ENCODE peak calls at places on chromosome 15, in ten cellular contexts. H, E, X, Y, L, G, F, O, Q and C are unnamed samples.

GRCh38 chr15:48021336-48022086 is 99.3 kb upstream of the SLC24A5 start:
- DNase-seq in X (no peak), G (no peak), Y (no peak), F (peak; percentile 25), E (no peak), O (peak; percentile 30), L (no peak), Q (no peak), H (no peak), C (peak; percentile 4)

GRCh38 chr15:58467121-58467721 is 35.4 kb downstream of the LIPC start:
- DNase-seq in H (no peak), E (no peak), O (no peak), G (peak; percentile 31), Y (no peak), Q (no peak), L (no peak), F (peak; percentile 27), X (peak; percentile 75), C (no peak)

GRCh38 chr15:80643296-80643965 is 51.7 kb upstream of the ABHD17C start:
- DNase-seq in L (no peak), Q (no peak), Y (no peak), O (no peak), E (no peak), H (no peak), F (peak; percentile 11), G (no peak), X (no peak), C (no peak)

GRCh38 chr15:27826411-27826810 is 272.7 kb downstream of the OCA2 start:
- DNase-seq in E (no peak), Y (no peak), O (no peak), F (peak; percentile 36), L (no peak), Q (no peak), G (no peak), X (no peak), H (no peak), C (no peak)

GRCh38 chr15:34812369-34812768 is 17.0 kb upstream of the ACTC1 start:
- DNase-seq in L (no peak), F (peak; percentile 51), X (no peak), G (no peak), H (no peak), E (no peak), O (peak; percentile 69), Q (no peak), Y (no peak), C (peak; percentile 95)

GRCh38 chr15:31560643-31561042 is 234.0 kb downstream of the KLF13 start:
- DNase-seq in F (no peak), X (no peak), Q (no peak), L (no peak), H (no peak), O (no peak), G (no peak), Y (no peak), E (no peak), C (no peak)

GRCh38 chr15:38904298-38904697 is 339.7 kb upstream of the RASGRP1 start:
- DNase-seq in Q (no peak), O (no peak), L (no peak), E (no peak), G (no peak), F (no peak), X (no peak), Y (no peak), H (no peak), C (no peak)

GRCh38 chr15:70486451-70487379 is 276.6 kb downstream of the UACA start:
- DNase-seq in Q (no peak), X (no peak), E (peak; percentile 85), O (peak; percentile 69), H (no peak), L (peak; percentile 64), F (peak; percentile 96), Y (peak; percentile 38), G (no peak), C (peak; percentile 89)

GRCh38 chr15:60854858-60855568 is 374.1 kb downstream of the RORA start:
- DNase-seq in F (no peak), H (no peak), O (no peak), G (no peak), Q (no peak), X (no peak), L (no peak), E (no peak), Y (no peak), C (peak; percentile 53)

GRCh38 chr15:80595391-80595790 is 99.7 kb upstream of the ABHD17C start:
- DNase-seq in Y (no peak), E (no peak), L (no peak), Q (peak; percentile 25), X (no peak), G (no peak), F (no peak), O (peak; percentile 29), H (no peak), C (peak; percentile 38)

GRCh38 chr15:100338971-100339444 is 2.8 kb downstream of the ADAMTS17 start:
- DNase-seq in F (peak; percentile 72), H (peak; percentile 87), O (no peak), Q (peak; percentile 61), X (peak; percentile 37), L (no peak), G (peak; percentile 87), Y (peak; percentile 85), E (no peak), C (peak; percentile 24)

GRCh38 chr15:53985562-53985961 is 7.3 kb downstream of the UNC13C start:
- DNase-seq in F (no peak), Y (no peak), O (no peak), X (no peak), E (no peak), Q (no peak), H (no peak), G (no peak), L (no peak), C (no peak)

GRCh38 chr15:25248583-25249235 is 190.1 kb downstream of the UBE3A start:
- DNase-seq in L (peak; percentile 42), Y (no peak), H (no peak), G (no peak), E (peak; percentile 62), O (no peak), X (no peak), Q (peak; percentile 22), F (no peak), C (no peak)

GRCh38 chr15:25244731-25245585 is 193.9 kb downstream of the UBE3A start:
- DNase-seq in X (no peak), O (no peak), L (peak; percentile 42), Q (peak; percentile 19), H (no peak), E (peak; percentile 53), F (no peak), Y (no peak), G (peak; percentile 9), C (no peak)

GRCh38 chr15:25245801-25246622 is 192.8 kb downstream of the UBE3A start:
- DNase-seq in G (peak; percentile 5), E (peak; percentile 73), X (no peak), F (no peak), O (no peak), H (peak; percentile 3), L (peak; percentile 27), Q (no peak), Y (no peak), C (no peak)

GRCh38 chr15:25247418-25248030 is 191.3 kb downstream of the UBE3A start:
- DNase-seq in O (no peak), G (no peak), H (no peak), L (peak; percentile 21), X (no peak), F (no peak), E (peak; percentile 25), Q (peak; percentile 18), Y (no peak), C (no peak)

GRCh38 chr15:25246641-25247417 is 192.0 kb downstream of the UBE3A start:
- DNase-seq in Q (peak; percentile 19), E (peak; percentile 59), H (no peak), G (peak; percentile 0), F (no peak), O (no peak), X (no peak), L (peak; percentile 30), Y (no peak), C (no peak)
- H3K9me3 ChIP-seq in Q (peaks cover 67% of the 10 kb centered on the region), E (no peaks in the 10 kb centered on the region), H (no peaks in the 10 kb centered on the region), G (no peaks in the 10 kb centered on the region), F (peaks cover 35% of the 10 kb centered on the region), O (peaks cover 9% of the 10 kb centered on the region), X (peaks cover 35% of the 10 kb centered on the region), L (no peaks in the 10 kb centered on the region), Y (no peaks in the 10 kb centered on the region), C (peaks cover 71% of the 10 kb centered on the region)

GRCh38 chr15:71821547-71822129 is 11.3 kb downstream of the NR2E3 start:
- DNase-seq in F (no peak), O (no peak), H (no peak), E (no peak), G (no peak), Y (no peak), X (no peak), L (no peak), Q (no peak), C (no peak)
- H3K9me3 ChIP-seq in F (peaks cover 28% of the 10 kb centered on the region), O (peaks cover 90% of the 10 kb centered on the region), H (no peaks in the 10 kb centered on the region), E (no peaks in the 10 kb centered on the region), G (no peaks in the 10 kb centered on the region), Y (peaks cover 25% of the 10 kb centered on the region), X (no peaks in the 10 kb centered on the region), L (no peaks in the 10 kb centered on the region), Q (peaks cover 16% of the 10 kb centered on the region), C (peaks cover 35% of the 10 kb centered on the region)

DNA sequence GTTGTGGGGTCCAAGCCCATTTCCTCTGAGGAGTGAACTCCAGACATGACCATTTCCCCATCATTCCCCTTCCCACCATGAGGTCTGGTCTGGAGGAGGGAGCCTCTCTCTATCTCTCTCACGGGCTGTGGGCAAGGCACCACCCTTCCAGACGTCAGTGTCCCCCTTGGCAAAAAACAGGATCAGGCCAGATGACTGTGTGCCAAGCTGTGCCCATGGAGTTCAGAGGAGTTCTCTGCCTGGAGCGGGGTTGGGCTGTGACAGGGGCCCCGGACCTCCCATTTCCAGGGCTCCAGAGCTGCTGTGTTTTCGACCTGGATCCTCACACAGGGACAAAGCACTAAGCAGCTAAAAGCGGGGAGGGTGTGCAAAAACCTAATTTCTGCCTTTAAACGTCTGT is 124.5 kb downstream of the RAB11A start:
- DNase-seq in O (no peak), L (no peak), X (no peak), Q (no peak), G (no peak), E (no peak), F (no peak), H (no peak), Y (no peak), C (no peak)
- H3K9me3 ChIP-seq in O (no peaks in the 10 kb centered on the region), L (no peaks in the 10 kb centered on the region), X (no peaks in the 10 kb centered on the region), Q (no peaks in the 10 kb centered on the region), G (no peaks in the 10 kb centered on the region), E (no peaks in the 10 kb centered on the region), F (no peaks in the 10 kb centered on the region), H (no peaks in the 10 kb centered on the region), Y (no peaks in the 10 kb centered on the region), C (no peaks in the 10 kb centered on the region)

GRCh38 chr15:44882499-44882968 is 74.0 kb upstream of the TERB2 start:
- DNase-seq in H (no peak), F (no peak), E (no peak), X (no peak), Q (no peak), Y (no peak), G (no peak), O (no peak), L (no peak), C (no peak)

GRCh38 chr15:44873103-44873502 is 83.4 kb upstream of the TERB2 start:
- DNase-seq in L (no peak), O (no peak), X (no peak), F (no peak), E (no peak), Q (no peak), H (no peak), G (no peak), Y (no peak), C (no peak)

GRCh38 chr15:44883219-44883900 is 73.1 kb upstream of the TERB2 start:
- DNase-seq in Y (no peak), L (no peak), G (no peak), Q (no peak), O (no peak), X (no peak), H (no peak), E (no peak), F (no peak), C (no peak)

GRCh38 chr15:44879066-44879465 is 77.4 kb upstream of the TERB2 start:
- DNase-seq in O (no peak), G (no peak), X (no peak), H (no peak), E (no peak), Y (no peak), Q (no peak), L (no peak), F (no peak), C (no peak)
- H3K9me3 ChIP-seq in O (peaks cover 29% of the 10 kb centered on the region), G (no peaks in the 10 kb centered on the region), X (no peaks in the 10 kb centered on the region), H (no peaks in the 10 kb centered on the region), E (no peaks in the 10 kb centered on the region), Y (peaks cover 5% of the 10 kb centered on the region), Q (peaks cover 25% of the 10 kb centered on the region), L (no peaks in the 10 kb centered on the region), F (peaks cover 14% of the 10 kb centered on the region), C (no peaks in the 10 kb centered on the region)